ENCODE peak calls at places on chromosomes 16 and 17, in nine cellular contexts. Q is GM23248, P is lower lobe of right lung, C is T-helper 2 cell, J is neural progenitor cell, U is fibroblast of lung, X is Peyer's patch, V is HS-27A, E is left ventricle myocardium superior. F is an unnamed sample.

GRCh38 chr17:68771867-68772515 is 170.8 kb upstream of the FAM20A start:
- DNase-seq in Q (peak), P (no peak), C (peak), J (peak), U (peak), X (no peak), V (no peak), E (no peak), F (no peak)

GRCh38 chr16:89365996-89366395 is 124.4 kb downstream of the ANKRD11 start:
- DNase-seq in Q (no peak), P (no peak), C (no peak), J (no peak), U (no peak), X (no peak), V (no peak), E (no peak), F (no peak)

GRCh38 chr17:80986816-80987480 is 4.7 kb upstream of the CHMP6 start:
- DNase-seq in Q (no peak), P (peak), C (no peak), J (no peak), U (no peak), X (no peak), V (no peak), E (peak), F (peak)

GRCh38 chr17:16282522-16282921 is 65.5 kb downstream of the PIGL start:
- DNase-seq in Q (peak), P (no peak), C (no peak), J (no peak), U (peak), X (no peak), V (peak), E (no peak), F (no peak)

GRCh38 chr17:69367298-69367697 is 40.4 kb upstream of the ABCA5 start:
- DNase-seq in Q (no peak), P (no peak), C (peak), J (no peak), U (no peak), X (no peak), V (no peak), E (no peak), F (no peak)

GRCh38 chr17:66542967-66543525 is 240.6 kb downstream of the PRKCA start:
- DNase-seq in Q (peak), P (no peak), C (no peak), J (no peak), U (peak), X (no peak), V (no peak), E (no peak), F (no peak)

GRCh38 chr16:88533945-88534641 is 36.1 kb upstream of the ZC3H18 start:
- DNase-seq in Q (peak), P (peak), C (peak), J (peak), U (peak), X (peak), V (no peak), E (peak), F (peak)

GRCh38 chr16:4687946-4688673 is 5.3 kb upstream of the NUDT16L1 start:
- DNase-seq in Q (no peak), P (no peak), C (no peak), J (no peak), U (no peak), X (no peak), V (no peak), E (peak), F (peak)

GRCh38 chr17:82278786-82279379 is 5.4 kb upstream of the CSNK1D start:
- DNase-seq in Q (no peak), P (no peak), C (no peak), J (no peak), U (no peak), X (no peak), V (no peak), E (no peak), F (peak)

GRCh38 chr17:74970395-74970794 is 2.2 kb downstream of the HID1 start:
- DNase-seq in Q (no peak), P (no peak), C (no peak), J (no peak), U (no peak), X (no peak), V (no peak), E (peak), F (no peak)

GRCh38 chr17:35890774-35891155 is 10.6 kb upstream of the CCL5 start:
- DNase-seq in Q (no peak), P (no peak), C (peak), J (peak), U (no peak), X (peak), V (no peak), E (no peak), F (no peak)

GRCh38 chr17:39175695-39176093 is 9.7 kb upstream of the ARL5C start:
- DNase-seq in Q (peak), P (no peak), C (no peak), J (no peak), U (no peak), X (no peak), V (no peak), E (no peak), F (no peak)

GRCh38 chr16:8417145-8417544 is 173.2 kb downstream of the TMEM114 start:
- DNase-seq in Q (no peak), P (no peak), C (no peak), J (no peak), U (no peak), X (no peak), V (no peak), E (no peak), F (no peak)

F was measured in Right ventricle myocardium inferior.